ENCODE peak calls at places on chromosomes 12 and 14, in eight cellular contexts. N, A, C, M, R, Y, I and X are unnamed samples. For H3K36me3, the result is how much of the 10 kb centered on the place peaks cover.

GRCh38 chr12:27176765-27177164 is 67.3 kb upstream of the STK38L start:
- ATAC-seq in N (peak), A (no peak), C (no peak), M (no peak), R (no peak), Y (no peak), I (no peak), X (no peak)

GRCh38 chr14:35231207-35231755 is 60.9 kb upstream of the PSMA6 start:
- ATAC-seq in N (no peak), A (no peak), C (no peak), M (no peak), R (no peak), Y (no peak), I (no peak), X (no peak)

GRCh38 chr12:45634273-45634917 is 95.1 kb upstream of the ARID2 start:
- ATAC-seq in N (no peak), A (peak), C (no peak), M (no peak), R (no peak), Y (no peak), I (peak), X (no peak)

GRCh38 chr14:61264022-61264571 is 17.0 kb downstream of the TMEM30B start:
- ATAC-seq in N (no peak), A (no peak), C (no peak), M (no peak), R (no peak), Y (no peak), I (no peak), X (no peak)

GRCh38 chr12:68919581-68920239 is 13.3 kb downstream of the CPM start:
- ATAC-seq in N (no peak), A (no peak), C (no peak), M (no peak), R (no peak), Y (no peak), I (no peak), X (no peak)

GRCh38 chr14:80419769-80420168 is 208.5 kb upstream of the DIO2 start:
- ATAC-seq in N (no peak), A (no peak), C (no peak), M (no peak), R (no peak), Y (peak), I (no peak), X (no peak)

GRCh38 chr12:111341426-111342065 is 27.3 kb downstream of the PHETA1 start:
- ATAC-seq in N (no peak), A (peak), C (no peak), M (no peak), R (no peak), Y (no peak), I (no peak), X (no peak)

GRCh38 chr12:12600659-12601058 is 11.0 kb upstream of the CREBL2 start:
- ATAC-seq in N (peak), A (no peak), C (peak), M (no peak), R (no peak), Y (no peak), I (no peak), X (no peak)

GRCh38 chr12:115617391-115617790 is 660.1 kb downstream of the MED13L start:
- ATAC-seq in N (no peak), A (no peak), C (peak), M (no peak), R (peak), Y (no peak), I (no peak), X (no peak)

GRCh38 chr14:24145700-24146621 is at the start of gene PSME2:
- ATAC-seq in N (no peak), A (no peak), C (no peak), M (no peak), R (no peak), Y (no peak), I (no peak), X (no peak)

GRCh38 chr14:75459099-75459741 is 31.4 kb downstream of the JDP2 start:
- ATAC-seq in N (peak), A (no peak), C (no peak), M (peak), R (peak), Y (peak), I (no peak), X (peak)

GRCh38 chr12:27463826-27464554 is 17.5 kb downstream of the SMCO2 start:
- ATAC-seq in N (no peak), A (peak), C (no peak), M (peak), R (no peak), Y (no peak), I (no peak), X (peak)

GRCh38 chr12:24741216-24741615 is 207.7 kb downstream of the BCAT1 start:
- ATAC-seq in N (no peak), A (no peak), C (no peak), M (no peak), R (no peak), Y (no peak), I (peak), X (no peak)

GRCh38 chr12:5498806-5499205 is 66.9 kb downstream of the NTF3 start:
- ATAC-seq in N (no peak), A (no peak), C (no peak), M (no peak), R (no peak), Y (no peak), I (no peak), X (no peak)

GRCh38 chr12:52684431-52684830 is 4.2 kb upstream of the KRT1 start:
- ATAC-seq in N (no peak), A (no peak), C (no peak), M (no peak), R (no peak), Y (no peak), I (no peak), X (no peak)

GRCh38 chr14:71475916-71476315 is 456.3 kb upstream of the RGS6 start:
- ATAC-seq in N (no peak), A (no peak), C (no peak), M (no peak), R (no peak), Y (no peak), I (no peak), X (no peak)

GRCh38 chr12:92025462-92026207 is 120.0 kb downstream of the BTG1 start:
- ATAC-seq in N (no peak), A (no peak), C (peak), M (no peak), R (no peak), Y (no peak), I (peak), X (no peak)

GRCh38 chr14:92462568-92462967 is 51.0 kb upstream of the RIN3 start:
- ATAC-seq in N (no peak), A (no peak), C (no peak), M (no peak), R (no peak), Y (no peak), I (no peak), X (no peak)

GRCh38 chr12:82468563-82468962 is 110.2 kb downstream of the METTL25 start:
- ATAC-seq in N (no peak), A (no peak), C (no peak), M (no peak), R (no peak), Y (no peak), I (no peak), X (no peak)

GRCh38 chr14:94559638-94560290 is 1.5 kb upstream of the SERPINA4 start:
- ATAC-seq in N (peak), A (peak), C (no peak), M (peak), R (no peak), Y (no peak), I (no peak), X (no peak)

GRCh38 chr12:16492820-16493797 is 112.9 kb downstream of the LMO3 start:
- ATAC-seq in N (peak), A (no peak), C (no peak), M (no peak), R (no peak), Y (peak), I (no peak), X (no peak)

GRCh38 chr12:110012659-110013058 is 13.4 kb downstream of the ANKRD13A start:
- ATAC-seq in N (no peak), A (no peak), C (no peak), M (no peak), R (no peak), Y (no peak), I (no peak), X (no peak)

GRCh38 chr12:74980510-74980909 is 229.1 kb downstream of the KCNC2 start:
- ATAC-seq in N (no peak), A (no peak), C (no peak), M (no peak), R (peak), Y (no peak), I (no peak), X (no peak)

GRCh38 chr12:38907171-38907923 is 2.0 kb upstream of the CPNE8 start:
- ATAC-seq in N (no peak), A (no peak), C (no peak), M (no peak), R (no peak), Y (no peak), I (no peak), X (no peak)

GRCh38 chr14:67423424-67423823 is 11.5 kb upstream of the PLEK2 start:
- ATAC-seq in N (no peak), A (no peak), C (no peak), M (no peak), R (no peak), Y (no peak), I (no peak), X (no peak)

GRCh38 chr12:1629338-1630080 is 478 bp downstream of the WNT5B start:
- ATAC-seq in N (peak), A (peak), C (no peak), M (no peak), R (peak), Y (peak), I (peak), X (peak)

GRCh38 chr14:21215130-21215878 is 53.9 kb downstream of the HNRNPC start:
- ATAC-seq in N (no peak), A (no peak), C (no peak), M (no peak), R (no peak), Y (no peak), I (peak), X (no peak)

GRCh38 chr14:30223966-30224365 is 296.3 kb upstream of the PRKD1 start:
- ATAC-seq in N (peak), A (no peak), C (no peak), M (peak), R (no peak), Y (peak), I (no peak), X (no peak)

GRCh38 chr14:58656671-58657411 is 19.1 kb downstream of the DACT1 start:
- ATAC-seq in N (no peak), A (no peak), C (no peak), M (no peak), R (no peak), Y (no peak), I (peak), X (no peak)

GRCh38 chr12:47813491-47814196 is 6.1 kb downstream of the HDAC7 start:
- ATAC-seq in N (peak), A (peak), C (peak), M (peak), R (peak), Y (no peak), I (peak), X (no peak)

GRCh38 chr14:94636744-94637412 is 24.7 kb downstream of the SERPINA3 start:
- ATAC-seq in N (peak), A (no peak), C (peak), M (no peak), R (peak), Y (peak), I (no peak), X (no peak)

GRCh38 chr14:79629372-79629771 is 581.9 kb downstream of the DIO2 start:
- ATAC-seq in N (no peak), A (no peak), C (no peak), M (no peak), R (no peak), Y (peak), I (no peak), X (no peak)

GRCh38 chr12:108635201-108635996 is 1.7 kb upstream of the SELPLG start:
- ATAC-seq in N (peak), A (peak), C (no peak), M (no peak), R (no peak), Y (no peak), I (peak), X (no peak)
- TF ChIP-seq POLR2A in N (peak), A (no peak), C (no peak), M (no peak), R (no peak), Y (no peak), I (peak), X (no peak)

DNA sequence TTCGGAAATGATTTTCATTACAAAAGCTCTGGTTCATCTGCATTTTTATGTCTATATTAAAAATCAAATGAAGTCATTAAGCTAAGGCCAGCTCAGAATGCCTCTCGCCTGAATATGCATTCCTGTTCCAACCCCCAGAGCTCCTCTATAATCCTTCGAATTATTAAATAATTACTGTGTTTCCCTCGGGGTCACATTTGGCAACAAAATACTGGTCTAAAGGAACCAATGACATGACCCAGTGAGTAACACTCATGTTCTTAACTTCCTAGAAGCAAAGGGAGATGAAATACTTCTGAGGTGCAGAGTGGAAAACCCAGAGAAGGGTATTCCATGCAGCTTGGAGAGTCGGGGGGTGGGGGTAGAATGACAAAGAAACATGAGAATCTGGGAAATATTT is 68.3 kb downstream of the FOXN3 start:
- ATAC-seq in N (no peak), A (no peak), C (no peak), M (no peak), R (no peak), Y (no peak), I (no peak), X (no peak)
- H3K36me3 ChIP-seq in N (under half), A (under half), C (under half), M (under half), R (under half), Y (under half), I (under half), X (under half)

GRCh38 chr14:105312973-105313372 is 1.6 kb upstream of the PACS2 start:
- ATAC-seq in N (no peak), A (peak), C (no peak), M (no peak), R (no peak), Y (no peak), I (no peak), X (no peak)

GRCh38 chr14:105315941-105316562 is 1.5 kb downstream of the PACS2 start:
- ATAC-seq in N (no peak), A (no peak), C (no peak), M (no peak), R (no peak), Y (no peak), I (peak), X (no peak)

GRCh38 chr14:105313381-105314286 is 914 bp upstream of the PACS2 start:
- ATAC-seq in N (peak), A (no peak), C (peak), M (no peak), R (peak), Y (no peak), I (peak), X (peak)

GRCh38 chr14:105315211-105315721 is 718 bp downstream of the PACS2 start:
- ATAC-seq in N (peak), A (no peak), C (no peak), M (no peak), R (peak), Y (peak), I (peak), X (no peak)

GRCh38 chr14:105314287-105315185 is at the start of gene PACS2:
- ATAC-seq in N (peak), A (peak), C (peak), M (peak), R (peak), Y (peak), I (peak), X (peak)
- TF ChIP-seq POLR2A in N (peak), A (no peak), C (no peak), M (peak), R (no peak), Y (no peak), I (no peak), X (peak)

DNA sequence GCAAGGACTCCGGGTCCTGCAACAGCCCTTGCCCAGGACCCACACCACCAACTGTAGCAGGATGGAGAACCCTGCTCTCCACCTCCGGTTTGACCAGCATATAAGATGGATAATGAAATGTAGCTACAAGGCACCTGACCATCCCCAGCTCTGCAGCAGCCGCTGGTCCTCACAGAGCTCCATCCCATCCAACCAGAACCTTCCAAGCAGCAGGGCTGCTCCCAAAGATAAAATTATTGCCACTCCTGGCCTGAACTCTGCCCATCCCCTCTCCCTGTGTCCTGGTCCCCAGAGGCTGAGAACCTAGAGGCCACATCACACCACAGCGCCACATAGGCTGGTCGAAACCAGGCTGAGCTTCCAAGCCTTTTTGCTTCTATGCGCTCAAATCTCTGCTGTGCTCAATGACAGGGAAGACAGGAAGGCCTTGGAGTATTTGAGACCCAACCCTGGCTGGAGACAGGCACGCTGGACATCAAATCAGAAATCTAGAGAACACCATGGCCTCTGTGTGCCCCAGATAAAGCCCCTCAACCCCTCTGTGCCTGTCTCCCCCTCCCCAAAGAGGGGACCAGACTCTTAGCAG is 4.2 kb downstream of the CDK2AP1 start:
- ATAC-seq in N (no peak), A (no peak), C (no peak), M (no peak), R (no peak), Y (no peak), I (no peak), X (no peak)
- H3K36me3 ChIP-seq in N (under half), A (under half), C (under half), M (under half), R (under half), Y (under half), I (under half), X (under half)

GRCh38 chr12:7016958-7017571 is 1.2 kb downstream of the LPCAT3 start:
- ATAC-seq in N (no peak), A (no peak), C (peak), M (no peak), R (no peak), Y (no peak), I (no peak), X (no peak)

GRCh38 chr12:7017870-7018349 is 366 bp downstream of the LPCAT3 start:
- ATAC-seq in N (peak), A (peak), C (peak), M (peak), R (peak), Y (peak), I (peak), X (no peak)

GRCh38 chr12:7019043-7019569 is 830 bp upstream of the LPCAT3 start:
- ATAC-seq in N (no peak), A (no peak), C (no peak), M (no peak), R (no peak), Y (no peak), I (no peak), X (no peak)

GRCh38 chr12:7015555-7016370 is 2.5 kb downstream of the LPCAT3 start:
- ATAC-seq in N (no peak), A (no peak), C (no peak), M (no peak), R (no peak), Y (no peak), I (no peak), X (no peak)

DNA sequence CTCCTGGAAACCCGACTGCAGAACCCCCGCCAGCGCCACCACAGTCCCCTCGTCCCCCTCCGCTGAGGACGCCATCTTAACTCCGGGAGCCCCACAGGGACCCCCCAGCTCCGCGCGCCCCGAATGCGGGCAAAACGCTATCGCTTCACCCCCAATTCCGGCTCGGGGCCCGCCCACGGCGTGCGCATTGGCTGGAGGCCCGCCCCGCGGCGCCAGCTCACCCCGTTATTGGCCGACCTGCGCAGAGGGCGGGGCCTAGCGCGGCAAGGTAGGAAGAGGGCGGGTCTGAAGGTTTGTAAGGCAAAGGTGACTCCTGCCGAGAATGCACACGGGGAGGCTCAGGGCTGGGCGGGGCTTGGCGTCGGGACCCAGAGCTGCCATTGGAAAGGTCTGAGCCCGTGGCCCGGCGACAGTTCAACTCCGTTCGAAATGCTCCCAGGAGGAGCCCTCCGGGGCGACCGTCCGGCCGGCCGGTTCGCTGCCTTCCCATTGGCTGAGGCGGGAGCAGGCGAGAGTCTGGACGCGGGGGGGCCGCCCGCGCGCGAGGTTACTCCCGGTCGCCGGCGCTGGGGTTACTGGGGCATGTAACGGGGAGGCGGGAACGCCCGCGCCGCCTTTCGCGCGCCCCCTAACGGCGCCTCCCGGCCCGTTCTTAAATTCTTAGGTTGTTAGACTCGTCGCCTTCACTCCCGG is at the start of gene LPCAT3:
- ATAC-seq in N (peak), A (peak), C (peak), M (peak), R (peak), Y (peak), I (peak), X (peak)
- TF ChIP-seq POLR2A in N (peak), A (peak), C (peak), M (peak), R (no peak), Y (peak), I (peak), X (peak)

GRCh38 chr12:55933799-55934174 is 2.8 kb downstream of the DGKA start:
- ATAC-seq in N (no peak), A (no peak), C (no peak), M (no peak), R (no peak), Y (no peak), I (no peak), X (no peak)
- H3K36me3 ChIP-seq in N (under half), A (under half), C (under half), M (under half), R (under half), Y (under half), I (under half), X (under half)

GRCh38 chr12:54430471-54431075 is 11.5 kb upstream of the ITGA5 start:
- ATAC-seq in N (no peak), A (no peak), C (no peak), M (no peak), R (no peak), Y (no peak), I (no peak), X (no peak)

GRCh38 chr12:54425696-54426095 is 6.6 kb upstream of the ITGA5 start:
- ATAC-seq in N (no peak), A (no peak), C (peak), M (no peak), R (peak), Y (no peak), I (no peak), X (no peak)

GRCh38 chr12:54429014-54429471 is 10.0 kb upstream of the ITGA5 start:
- ATAC-seq in N (no peak), A (no peak), C (no peak), M (peak), R (no peak), Y (no peak), I (no peak), X (no peak)

GRCh38 chr12:54426690-54427089 is 7.6 kb upstream of the ITGA5 start:
- ATAC-seq in N (no peak), A (no peak), C (no peak), M (no peak), R (no peak), Y (no peak), I (no peak), X (no peak)

GRCh38 chr12:54428050-54429013 is 9.3 kb upstream of the ITGA5 start:
- ATAC-seq in N (peak), A (no peak), C (peak), M (peak), R (no peak), Y (peak), I (peak), X (no peak)
- TF ChIP-seq POLR2A in N (no peak), A (no peak), C (no peak), M (no peak), R (no peak), Y (no peak), I (no peak), X (no peak)

DNA sequence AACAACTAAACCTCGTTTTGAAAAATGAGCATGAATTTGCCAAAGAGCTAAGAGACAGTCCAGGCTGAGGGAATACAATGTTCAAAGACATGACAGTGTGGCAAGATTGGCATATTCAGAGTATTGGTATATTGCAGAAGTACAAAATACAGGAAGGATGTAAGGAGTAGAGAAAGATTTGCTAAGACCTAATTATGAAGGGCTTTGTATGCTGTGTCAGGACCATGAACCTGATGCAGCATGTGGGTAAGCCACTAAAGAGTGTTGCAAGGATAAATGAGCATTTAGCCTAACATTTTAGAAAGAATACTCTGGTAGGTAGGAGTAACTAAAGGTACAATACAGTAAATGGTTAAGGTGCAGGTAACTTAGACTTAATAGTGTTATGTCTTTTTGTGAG is 65.1 kb downstream of the KTN1 start:
- ATAC-seq in N (no peak), A (no peak), C (no peak), M (no peak), R (no peak), Y (no peak), I (no peak), X (no peak)
- H3K36me3 ChIP-seq in N (under half), A (half or more), C (under half), M (half or more), R (under half), Y (under half), I (under half), X (half or more)